ENCODE peak calls at places on chromosomes 4 and X, in five cellular contexts. D, X, E, F and Z are unnamed samples.

GRCh38 chr4:189792819-189793618 is 147.7 kb upstream of the FRG1 start:
- DNase-seq in X (peak; percentile 63), D (peak; percentile 67), E (peak; percentile 80), F (peak; percentile 19), Z (peak; percentile 75)

GRCh38 chr4:158856852-158857251 is 88.0 kb downstream of the FNIP2 start:
- DNase-seq in X (peak; percentile 78), F (peak; percentile 14), D (no peak), E (peak; percentile 20), Z (peak; percentile 62)

GRCh38 chrX:130108647-130109428 is 1.5 kb downstream of the ELF4 start:
- DNase-seq in D (no peak), X (peak; percentile 40), E (no peak), F (peak; percentile 30), Z (no peak)

GRCh38 chrX:154596290-154596929 is 11.5 kb downstream of the CTAG1A start:
- DNase-seq in F (no peak), D (peak; percentile 8), E (peak; percentile 5), X (peak; percentile 60), Z (no peak)

GRCh38 chrX:2894885-2895292 is 34.2 kb downstream of the ARSD start:
- DNase-seq in D (no peak), E (peak; percentile 55), F (no peak), X (peak; percentile 39), Z (no peak)

GRCh38 chrX:18348047-18348446 is 6.4 kb downstream of the SCML2 start:
- DNase-seq in E (no peak), F (no peak), X (no peak), D (no peak), Z (no peak)

GRCh38 chr4:3756343-3757059 is 9.7 kb upstream of the ADRA2C start:
- DNase-seq in D (no peak), E (no peak), F (no peak), X (no peak), Z (no peak)

GRCh38 chr4:84578540-84579409 is 4.2 kb upstream of the CDS1 start:
- DNase-seq in X (peak; percentile 79), E (peak; percentile 61), D (peak; percentile 72), F (no peak), Z (peak; percentile 21)

GRCh38 chr4:149889976-149890375 is 74.3 kb upstream of the IQCM start:
- DNase-seq in D (no peak), F (no peak), X (no peak), E (no peak), Z (no peak)

GRCh38 chr4:13907255-13907751 is 279.8 kb upstream of the BOD1L1 start:
- DNase-seq in E (no peak), D (peak; percentile 97), F (no peak), X (peak; percentile 93), Z (no peak)

GRCh38 chr4:17726911-17727310 is 54.5 kb downstream of the FAM184B start:
- DNase-seq in X (no peak), E (no peak), D (no peak), F (no peak), Z (no peak)

GRCh38 chrX:23387826-23388225 is 53.2 kb downstream of the PTCHD1 start:
- DNase-seq in F (no peak), X (no peak), E (no peak), D (no peak), Z (no peak)

GRCh38 chr4:151117371-151117962 is 18.0 kb downstream of the RPS3A start:
- DNase-seq in F (peak; percentile 2), D (peak; percentile 71), E (peak; percentile 80), X (peak; percentile 82), Z (peak; percentile 74)

GRCh38 chr4:174461438-174462106 is 60.7 kb downstream of the HPGD start:
- DNase-seq in X (no peak), F (peak; percentile 11), E (no peak), D (peak; percentile 16), Z (no peak)

GRCh38 chr4:89296399-89296798 is 11.2 kb downstream of the GPRIN3 start:
- DNase-seq in D (no peak), E (no peak), X (no peak), F (no peak), Z (no peak)

GRCh38 chrX:120561634-120562568 is 1.1 kb upstream of the CUL4B start:
- DNase-seq in X (no peak), D (no peak), F (no peak), E (no peak), Z (no peak)

GRCh38 chr4:2827071-2827873 is 16.4 kb upstream of the ADD1 start:
- DNase-seq in D (no peak), E (no peak), F (no peak), X (no peak), Z (no peak)

GRCh38 chr4:109701566-109702399 is 1.5 kb downstream of the CASP6 start:
- DNase-seq in X (no peak), E (no peak), F (no peak), D (no peak), Z (no peak)

GRCh38 chr4:127782275-127783025 is at the start of gene HSPA4L:
- DNase-seq in X (peak; percentile 19), F (peak; percentile 20), D (peak; percentile 44), E (peak; percentile 90), Z (peak; percentile 79)

GRCh38 chr4:113468165-113469022 is 293.1 kb downstream of the CAMK2D start:
- DNase-seq in E (peak; percentile 43), D (peak; percentile 99), F (no peak), X (peak; percentile 100), Z (peak; percentile 74)

GRCh38 chrX:123169247-123169901 is 14.7 kb upstream of the GRIA3 start:
- DNase-seq in F (no peak), D (no peak), E (no peak), X (no peak), Z (no peak)

GRCh38 chrX:30950391-30950790 is 61.3 kb upstream of the TAB3 start:
- DNase-seq in F (no peak), X (no peak), E (no peak), D (no peak), Z (no peak)

GRCh38 chr4:86848732-86849617 is at the start of gene SLC10A6:
- DNase-seq in X (peak; percentile 16), E (no peak), D (no peak), F (no peak), Z (no peak)

GRCh38 chr4:61411241-61411640 is 211.1 kb downstream of the ADGRL3 start:
- DNase-seq in D (no peak), E (no peak), X (peak; percentile 31), F (no peak), Z (no peak)

GRCh38 chr4:6682862-6683590 is 10.7 kb upstream of the S100P start:
- DNase-seq in E (no peak), X (no peak), D (no peak), F (no peak), Z (no peak)

GRCh38 chrX:103367502-103367901 is 8.8 kb upstream of the BEX3 start:
- DNase-seq in E (no peak), D (no peak), F (no peak), X (no peak), Z (no peak)

GRCh38 chr4:101355767-101356702 is 8.7 kb upstream of the PPP3CA start:
- DNase-seq in F (no peak), E (no peak), D (peak; percentile 77), X (peak; percentile 83), Z (no peak)

GRCh38 chrX:120147537-120147936 is 10.9 kb upstream of the RHOXF2 start:
- DNase-seq in D (no peak), F (no peak), X (no peak), E (no peak), Z (no peak)

GRCh38 chr4:118557298-118557851 is 127.8 kb upstream of the METTL14 start:
- DNase-seq in E (no peak), X (peak; percentile 23), D (peak; percentile 66), F (peak; percentile 52), Z (peak; percentile 40)

GRCh38 chr4:121720109-121720508 is 23.3 kb upstream of the ANXA5 start:
- DNase-seq in X (no peak), F (no peak), D (no peak), E (no peak), Z (no peak)

GRCh38 chr4:68249434-68249833 is 3.9 kb upstream of the TMPRSS11B start:
- DNase-seq in D (no peak), F (no peak), E (no peak), X (no peak), Z (no peak)

GRCh38 chr4:2785613-2786012 is 7.3 kb upstream of the SH3BP2 start:
- DNase-seq in F (no peak), X (no peak), E (no peak), D (no peak), Z (no peak)

GRCh38 chrX:40644821-40645358 is 2.5 kb downstream of the CXorf38 start:
- DNase-seq in E (no peak), F (no peak), X (peak; percentile 71), D (peak; percentile 68), Z (peak; percentile 5)

GRCh38 chrX:17024896-17025295 is 78.4 kb downstream of the REPS2 start:
- DNase-seq in X (no peak), E (peak; percentile 23), F (no peak), D (no peak), Z (peak; percentile 63)